ENCODE peak calls at places on chromosomes 4 and X, in ten cellular contexts. V is GM12865, M is mammary epithelial cell, D is tibial nerve, X is AG09319, E is thoracic aorta, L is fibroblast of lung, B is lung, H is astrocyte of the cerebellum, W is left ventricle myocardium inferior. R is an unnamed sample.

GRCh38 chrX:123830309-123830708 is 29.5 kb upstream of the XIAP start:
- DNase-seq in W (no peak), B (peak), M (peak), X (peak), V (peak), D (no peak), L (no peak), H (no peak), E (no peak), R (peak)

GRCh38 chrX:106917830-106918500 is 2.2 kb upstream of the CLDN2 start:
- DNase-seq in H (no peak), B (no peak), E (no peak), M (peak), W (no peak), X (no peak), L (peak), D (no peak), V (no peak), R (peak)

GRCh38 chr4:89800527-89801103 is 36.3 kb downstream of the SNCA start:
- DNase-seq in L (no peak), W (no peak), B (no peak), H (peak), V (no peak), E (no peak), D (no peak), X (no peak), M (peak), R (peak)

GRCh38 chr4:108502366-108502765 is 118.0 kb upstream of the RPL34 start:
- DNase-seq in L (no peak), D (no peak), B (no peak), X (no peak), W (no peak), E (no peak), M (peak), H (no peak), V (no peak), R (peak)

GRCh38 chrX:118724775-118725174 is 2.6 kb upstream of the IL13RA1 start:
- DNase-seq in M (no peak), E (no peak), L (peak), B (no peak), X (no peak), W (no peak), H (no peak), V (no peak), D (no peak), R (no peak)

GRCh38 chr4:6574747-6575502 is at the start of gene MAN2B2:
- DNase-seq in E (peak), W (peak), M (peak), B (peak), H (no peak), L (peak), V (peak), X (peak), D (peak), R (peak)

GRCh38 chr4:40630335-40631021 is 814 bp upstream of the RBM47 start:
- DNase-seq in B (peak), V (peak), E (no peak), L (no peak), H (no peak), W (peak), X (no peak), D (peak), M (no peak), R (peak)

GRCh38 chrX:114619874-114620273 is 36.0 kb downstream of the HTR2C start:
- DNase-seq in W (no peak), X (no peak), E (no peak), H (no peak), M (no peak), D (no peak), B (no peak), L (no peak), V (peak), R (no peak)

GRCh38 chr4:158006973-158007372 is 165.9 kb downstream of the GASK1B start:
- DNase-seq in M (no peak), V (no peak), L (no peak), H (no peak), D (no peak), B (no peak), X (no peak), E (no peak), W (no peak), R (no peak)

GRCh38 chr4:156999175-156999517 is 27.5 kb upstream of the PDGFC start:
- DNase-seq in L (peak), X (peak), H (peak), E (no peak), D (no peak), B (peak), V (no peak), M (peak), W (no peak), R (peak)

GRCh38 chrX:45711231-45711630 is 510.6 kb upstream of the DIPK2B start:
- DNase-seq in W (no peak), X (no peak), H (peak), B (no peak), E (no peak), V (no peak), L (no peak), M (peak), D (no peak), R (no peak)

GRCh38 chr4:105992641-105993305 is 97.5 kb downstream of the NPNT start:
- DNase-seq in V (no peak), B (no peak), L (no peak), E (no peak), H (peak), M (peak), D (no peak), X (no peak), W (no peak), R (no peak)

GRCh38 chr4:45621926-45622325 is 501.9 kb downstream of the GABRG1 start:
- DNase-seq in D (no peak), H (no peak), L (peak), E (no peak), X (no peak), B (no peak), M (peak), V (no peak), W (no peak), R (peak)

GRCh38 chr4:13340672-13341071 is 143.5 kb downstream of the RAB28 start:
- DNase-seq in L (no peak), B (no peak), E (no peak), V (no peak), X (no peak), W (no peak), M (no peak), H (no peak), D (no peak), R (no peak)

GRCh38 chr4:95155759-95156451 is 392.9 kb downstream of the UNC5C start:
- DNase-seq in L (peak), B (no peak), M (peak), X (no peak), V (peak), W (no peak), D (no peak), H (peak), E (no peak), R (peak)

GRCh38 chrX:108304210-108304609 is 134.0 kb downstream of the COL4A6 start:
- DNase-seq in M (no peak), B (no peak), L (peak), H (no peak), D (no peak), X (no peak), W (no peak), E (no peak), V (peak), R (no peak)

GRCh38 chrX:130211415-130212186 is 39.8 kb downstream of the RAB33A start:
- DNase-seq in D (no peak), X (no peak), H (no peak), B (no peak), E (no peak), W (no peak), L (no peak), V (no peak), M (no peak), R (no peak)

GRCh38 chr4:37661643-37662221 is 24.4 kb downstream of the RELL1 start:
- DNase-seq in B (no peak), V (no peak), X (peak), L (peak), H (no peak), D (no peak), M (no peak), W (no peak), E (no peak), R (peak)

GRCh38 chr4:148445071-148445902 is 3.1 kb upstream of the NR3C2 start:
- DNase-seq in M (no peak), W (peak), H (no peak), E (no peak), L (no peak), X (no peak), V (peak), D (peak), B (peak), R (no peak)

GRCh38 chrX:136209016-136209738 is 42.0 kb downstream of the MAP7D3 start:
- DNase-seq in L (peak), M (no peak), V (peak), D (peak), B (no peak), W (peak), E (no peak), X (no peak), H (peak), R (no peak)

GRCh38 chr4:110540606-110541440 is 64.9 kb downstream of the ENPEP start:
- DNase-seq in E (no peak), W (no peak), D (no peak), V (no peak), M (peak), X (peak), B (no peak), H (peak), L (peak), R (peak)

GRCh38 chr4:149987330-149987751 is 90.9 kb upstream of the DCLK2 start:
- DNase-seq in M (no peak), L (peak), X (no peak), W (no peak), E (no peak), D (no peak), B (no peak), H (no peak), V (no peak), R (no peak)

GRCh38 chrX:132463411-132463810 is 25.4 kb downstream of the MBNL3 start:
- DNase-seq in E (no peak), B (no peak), H (no peak), D (no peak), X (no peak), V (no peak), L (peak), W (no peak), M (no peak), R (no peak)

GRCh38 chrX:20350598-20350997 is 83.9 kb upstream of the RPS6KA3 start:
- DNase-seq in W (no peak), X (no peak), D (no peak), L (no peak), M (no peak), V (no peak), E (no peak), B (no peak), H (no peak), R (no peak)

GRCh38 chr4:133776961-133777360 is 424.6 kb downstream of the PABPC4L start:
- DNase-seq in E (no peak), H (no peak), M (no peak), D (no peak), X (no peak), B (no peak), V (no peak), L (peak), W (no peak), R (no peak)

GRCh38 chrX:119156241-119156640 is 28.6 kb upstream of the KIAA1210 start:
- DNase-seq in E (no peak), V (no peak), D (no peak), B (no peak), H (no peak), M (no peak), W (no peak), L (no peak), X (no peak), R (no peak)

GRCh38 chr4:4759883-4760282 is 99.6 kb upstream of the MSX1 start:
- DNase-seq in V (no peak), D (no peak), B (no peak), L (no peak), W (no peak), H (no peak), X (no peak), E (no peak), M (no peak), R (no peak)

GRCh38 chr4:30757357-30757756 is 37.2 kb downstream of the PCDH7 start:
- DNase-seq in B (no peak), E (no peak), D (no peak), V (no peak), W (no peak), X (no peak), M (peak), H (peak), L (peak), R (peak)

GRCh38 chr4:152896819-152897218 is 39.3 kb upstream of the FHDC1 start:
- DNase-seq in B (no peak), L (peak), D (no peak), H (no peak), X (peak), V (no peak), M (no peak), E (no peak), W (no peak), R (no peak)
- TF ChIP-seq CTCF in B (no peak), L (no peak), D (no peak), H (no peak), X (no peak), V (no peak), M (no peak), E (no peak), W (no peak), R (no peak)

GRCh38 chrX:2708016-2708415 is 16.9 kb downstream of the CD99 start:
- DNase-seq in E (no peak), W (no peak), H (no peak), D (no peak), X (no peak), V (no peak), M (peak), B (no peak), L (no peak), R (no peak)
- TF ChIP-seq CTCF in E (no peak), W (no peak), H (no peak), D (no peak), X (no peak), V (no peak), M (no peak), B (no peak), L (no peak), R (no peak)

GRCh38 chrX:37509349-37509748 is 62.1 kb upstream of the LANCL3 start:
- DNase-seq in B (no peak), V (no peak), D (no peak), X (no peak), L (peak), E (no peak), W (no peak), M (peak), H (peak), R (no peak)
- TF ChIP-seq CTCF in B (no peak), V (no peak), D (no peak), X (peak), L (peak), E (peak), W (peak), M (peak), H (peak), R (no peak)

GRCh38 chr4:121861427-121861826 is 8.8 kb downstream of the BBS7 start:
- DNase-seq in H (no peak), B (no peak), X (no peak), E (no peak), M (no peak), W (no peak), D (no peak), L (no peak), V (no peak), R (no peak)
- TF ChIP-seq CTCF in H (no peak), B (no peak), X (no peak), E (no peak), M (no peak), W (no peak), D (no peak), L (no peak), V (no peak), R (no peak)